ENCODE peak calls at places on chromosome 5, in five cellular contexts. F is NCI-H1092, C is GF-D8, V is mesendoderm, Q is caudate nucleus. Y is an unnamed sample.
A peak's percentile ranks its signal among the peaks of the same experiment; 100 is the strongest.

GRCh38 chr5:175867587-175868347 is 3.6 kb upstream of the CPLX2 start:
- DNase-seq in V (peak; percentile 74), C (no peak), F (peak; percentile 52), Q (no peak), Y (peak; percentile 49)

GRCh38 chr5:138696501-138696900 is 56.7 kb upstream of the CTNNA1 start:
- DNase-seq in F (no peak), V (no peak), C (no peak), Q (no peak), Y (peak; percentile 62)

GRCh38 chr5:170132642-170133448 is 27.1 kb downstream of the FOXI1 start:
- DNase-seq in Q (no peak), V (no peak), F (no peak), C (no peak), Y (peak; percentile 23)

GRCh38 chr5:141477815-141478214 is 2.0 kb downstream of the PCDHGC3 start:
- DNase-seq in V (no peak), F (no peak), C (no peak), Q (no peak), Y (no peak)

GRCh38 chr5:35811108-35811741 is 45.5 kb upstream of the IL7R start:
- DNase-seq in C (no peak), F (no peak), V (no peak), Q (no peak), Y (no peak)

GRCh38 chr5:90529939-90530677 is 724 bp upstream of the LYSMD3 start:
- DNase-seq in Q (peak; percentile 80), C (no peak), V (peak; percentile 89), F (peak; percentile 34), Y (peak; percentile 82)

GRCh38 chr5:126624534-126624933 is 23.8 kb downstream of the PHAX start:
- DNase-seq in F (no peak), C (no peak), Q (no peak), V (peak; percentile 62), Y (no peak)

GRCh38 chr5:1312206-1312605 is 17.3 kb upstream of the TERT start:
- DNase-seq in Q (no peak), V (no peak), F (no peak), C (no peak), Y (no peak)

GRCh38 chr5:102867999-102868662 is 113.0 kb downstream of the PAM start:
- DNase-seq in F (no peak), C (no peak), Q (no peak), V (no peak), Y (no peak)

GRCh38 chr5:6792376-6792775 is 79.1 kb downstream of the TENT4A start:
- DNase-seq in V (no peak), F (no peak), Q (no peak), C (no peak), Y (no peak)